ENCODE peak calls at places on chromosomes 3 and 15, in six cellular contexts. D is SK-N-SH, A is HepG2, N is ascending aorta, I is neural crest cell, X is fibroblast of lung. R is an unnamed sample.

GRCh38 chr3:131083190-131083863 is 56.6 kb downstream of the NEK11 start:
- DNase-seq in D (peak), X (peak), N (no peak), A (no peak), I (peak), R (no peak)

GRCh38 chr3:124263168-124263567 is 271.2 kb upstream of the ROPN1 start:
- DNase-seq in A (no peak), X (peak), D (no peak), I (no peak), N (no peak), R (peak)

GRCh38 chr3:126676919-126677705 is 22.2 kb upstream of the TXNRD3 start:
- DNase-seq in A (no peak), D (no peak), I (no peak), X (peak), N (no peak), R (no peak)

GRCh38 chr3:125147491-125147820 is 65.1 kb downstream of the SLC12A8 start:
- DNase-seq in I (no peak), N (no peak), A (no peak), D (no peak), X (peak), R (no peak)

GRCh38 chr3:58962816-58963215 is 87.0 kb downstream of the CFAP20DC start:
- DNase-seq in X (peak), D (no peak), N (no peak), I (no peak), A (no peak), R (peak)

GRCh38 chr15:59543721-59544547 is 67.6 kb upstream of the GCNT3 start:
- DNase-seq in D (no peak), N (no peak), X (no peak), I (no peak), A (no peak), R (no peak)

GRCh38 chr3:105674437-105675065 is 194.3 kb downstream of the CBLB start:
- DNase-seq in A (no peak), X (no peak), D (no peak), N (no peak), I (no peak), R (no peak)

GRCh38 chr3:154384504-154384903 is 45.5 kb downstream of the GPR149 start:
- DNase-seq in A (no peak), N (no peak), I (no peak), X (no peak), D (no peak), R (no peak)

GRCh38 chr3:50340404-50341329 is at the start of gene RASSF1:
- DNase-seq in I (no peak), N (peak), A (no peak), X (no peak), D (no peak), R (no peak)

GRCh38 chr3:135135445-135135844 is 340.4 kb downstream of the EPHB1 start:
- DNase-seq in D (no peak), A (no peak), I (no peak), N (no peak), X (no peak), R (no peak)

GRCh38 chr3:13229291-13229949 is 156.2 kb upstream of the IQSEC1 start:
- DNase-seq in I (no peak), N (no peak), X (no peak), A (peak), D (peak), R (no peak)

GRCh38 chr15:40878785-40879184 is 4.8 kb upstream of the RHOV start:
- DNase-seq in I (no peak), D (no peak), A (no peak), X (peak), N (no peak), R (no peak)

GRCh38 chr15:39695793-39696192 is 86.8 kb downstream of the FSIP1 start:
- DNase-seq in X (no peak), A (no peak), D (no peak), I (no peak), N (no peak), R (no peak)

GRCh38 chr15:61275901-61276300 is 46.8 kb upstream of the RORA start:
- DNase-seq in X (no peak), A (no peak), N (no peak), D (peak), I (no peak), R (no peak)

GRCh38 chr15:95687056-95687455 is 643.4 kb upstream of the NR2F2 start:
- DNase-seq in N (no peak), D (no peak), A (no peak), I (no peak), X (no peak), R (no peak)

GRCh38 chr3:24548278-24548677 is 53.6 kb upstream of the THRB start:
- DNase-seq in I (no peak), N (peak), D (no peak), X (peak), A (no peak), R (no peak)

GRCh38 chr3:129745253-129745652 is 138.8 kb upstream of the PLXND1 start:
- DNase-seq in A (no peak), D (no peak), I (no peak), N (no peak), X (peak), R (peak)

GRCh38 chr15:45441686-45442085 is 63.3 kb upstream of the GATM start:
- DNase-seq in D (no peak), X (no peak), I (no peak), N (no peak), A (peak), R (no peak)

GRCh38 chr3:158777171-158777873 is 24.5 kb upstream of the MFSD1 start:
- DNase-seq in A (no peak), I (no peak), D (no peak), X (peak), N (no peak), R (no peak)

GRCh38 chr3:193545304-193545703 is 9.4 kb downstream of the ATP13A4 start:
- DNase-seq in D (no peak), A (no peak), X (no peak), I (no peak), N (no peak), R (no peak)

GRCh38 chr3:15083190-15083700 is 15.7 kb downstream of the RBSN start:
- DNase-seq in N (no peak), I (no peak), X (no peak), D (no peak), A (no peak), R (no peak)

GRCh38 chr3:157594413-157594812 is 91.2 kb upstream of the VEPH1 start:
- DNase-seq in I (no peak), A (no peak), N (no peak), D (no peak), X (no peak), R (no peak)

GRCh38 chr15:93063292-93063671 is 25.7 kb downstream of the RGMA start:
- DNase-seq in X (no peak), D (no peak), I (no peak), A (no peak), N (no peak), R (no peak)

GRCh38 chr15:34927726-34928125 is 41.8 kb downstream of the AQR start:
- DNase-seq in I (no peak), X (no peak), A (no peak), N (no peak), D (no peak), R (no peak)

GRCh38 chr3:143344516-143345165 is 225.1 kb downstream of the CHST2 start:
- DNase-seq in A (no peak), D (no peak), I (no peak), X (no peak), N (no peak), R (no peak)

GRCh38 chr3:143352850-143353550 is 233.4 kb downstream of the CHST2 start:
- DNase-seq in I (no peak), X (no peak), A (no peak), N (no peak), D (no peak), R (no peak)

GRCh38 chr3:143352031-143352623 is 232.6 kb downstream of the CHST2 start:
- DNase-seq in I (no peak), N (no peak), D (no peak), A (no peak), X (no peak), R (no peak)

GRCh38 chr3:143349455-143349854 is 229.9 kb downstream of the CHST2 start:
- DNase-seq in X (no peak), I (no peak), D (no peak), A (no peak), N (no peak), R (no peak)

GRCh38 chr3:143348486-143349327 is 229.1 kb downstream of the CHST2 start:
- DNase-seq in D (no peak), X (no peak), A (no peak), N (no peak), I (no peak), R (no peak)
- TF ChIP-seq CTCF in D (peak), X (no peak), A (no peak), N (no peak), I (no peak), R (peak)

DNA sequence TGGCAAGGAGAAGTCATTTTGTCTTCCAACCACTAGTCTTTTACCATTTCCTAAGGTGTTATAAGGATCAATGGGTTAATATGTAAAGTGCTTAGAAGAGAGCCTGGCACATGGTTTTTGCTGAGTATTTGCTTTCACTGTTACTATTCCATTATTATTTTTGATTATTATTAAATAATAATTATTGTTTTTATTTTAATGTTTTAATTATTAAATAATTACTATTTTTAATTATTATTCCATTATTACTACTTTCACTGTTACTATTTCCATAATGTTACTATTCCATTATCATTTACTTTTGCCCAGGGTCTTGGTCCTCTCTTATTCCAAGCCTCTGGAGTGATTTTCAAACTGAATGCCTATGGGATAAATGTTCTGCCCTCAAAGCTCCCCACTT is 48.5 kb downstream of the FSTL1 start:
- DNase-seq in D (no peak), X (no peak), I (no peak), A (no peak), N (no peak), R (no peak)
- TF ChIP-seq CTCF in D (no peak), X (no peak), I (no peak), A (no peak), N (no peak), R (no peak)

GRCh38 chr3:182238141-182238540 is 526.4 kb downstream of the SOX2 start:
- DNase-seq in X (peak), A (no peak), N (no peak), D (no peak), I (peak), R (no peak)

GRCh38 chr3:182241196-182241776 is 529.6 kb downstream of the SOX2 start:
- DNase-seq in X (no peak), N (no peak), D (no peak), I (no peak), A (no peak), R (no peak)

GRCh38 chr3:182240474-182240873 is 528.7 kb downstream of the SOX2 start:
- DNase-seq in X (no peak), I (no peak), D (no peak), A (no peak), N (no peak), R (no peak)

GRCh38 chr3:182241777-182242556 is 530.2 kb downstream of the SOX2 start:
- DNase-seq in X (peak), D (peak), I (peak), N (no peak), A (peak), R (no peak)

DNA sequence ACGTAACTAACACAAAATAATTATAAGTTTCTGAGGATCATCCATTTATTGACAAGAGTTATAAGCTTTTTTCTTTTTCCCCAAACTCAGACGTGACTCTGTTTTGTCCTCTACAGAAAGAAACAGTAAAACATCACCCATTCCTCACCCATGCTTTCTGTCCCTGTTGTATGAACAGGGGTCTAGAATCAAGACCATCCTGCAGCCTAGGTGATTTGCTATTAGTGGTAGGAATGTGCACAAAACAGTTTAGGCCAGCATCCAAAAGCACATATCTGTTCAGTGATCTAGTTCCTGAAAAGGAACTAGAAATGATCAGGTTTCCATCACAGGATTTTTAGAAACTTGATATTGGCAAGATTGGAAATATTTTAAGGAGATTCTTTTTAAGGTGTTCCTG is 527.6 kb downstream of the SOX2 start:
- DNase-seq in I (no peak), A (no peak), N (no peak), D (no peak), X (peak), R (no peak)
- TF ChIP-seq CTCF in I (peak), A (no peak), N (no peak), D (no peak), X (no peak), R (no peak)

GRCh38 chr3:102741105-102741504 is 306.3 kb downstream of the ZPLD1 start:
- DNase-seq in I (no peak), X (no peak), A (no peak), D (no peak), N (no peak), R (no peak)
- TF ChIP-seq CTCF in I (no peak), X (no peak), A (peak), D (peak), N (no peak), R (no peak)

GRCh38 chr15:42798802-42799201 is 61.9 kb upstream of the CDAN1 start:
- DNase-seq in A (no peak), D (no peak), N (no peak), X (no peak), I (no peak), R (no peak)

GRCh38 chr15:42796955-42797779 is 60.2 kb upstream of the CDAN1 start:
- DNase-seq in X (no peak), D (no peak), N (no peak), I (no peak), A (no peak), R (no peak)

GRCh38 chr15:42803436-42803835 is 66.5 kb upstream of the CDAN1 start:
- DNase-seq in N (no peak), I (no peak), X (no peak), D (no peak), A (no peak), R (no peak)

GRCh38 chr15:42802168-42802567 is 65.2 kb upstream of the CDAN1 start:
- DNase-seq in D (no peak), I (no peak), X (no peak), N (no peak), A (no peak), R (no peak)

GRCh38 chr15:42800731-42801474 is 64.0 kb upstream of the CDAN1 start:
- DNase-seq in N (no peak), D (no peak), I (peak), A (peak), X (no peak), R (no peak)
- TF ChIP-seq CTCF in N (no peak), D (peak), I (no peak), A (peak), X (no peak), R (no peak)

GRCh38 chr3:196117809-196118208 is 35.9 kb upstream of the TFRC start:
- DNase-seq in I (no peak), D (no peak), X (no peak), A (no peak), N (no peak), R (no peak)
- TF ChIP-seq CTCF in I (no peak), D (no peak), X (no peak), A (no peak), N (no peak), R (no peak)

GRCh38 chr3:11095932-11096265 is 58.4 kb upstream of the HRH1 start:
- DNase-seq in N (no peak), I (no peak), D (no peak), X (no peak), A (no peak), R (no peak)
- TF ChIP-seq CTCF in N (no peak), I (no peak), D (peak), X (peak), A (no peak), R (no peak)

R was measured in AG04449.